ENCODE peak calls at places on chromosomes 6 and 20, in five cellular contexts. One of them, this sample, is unnamed.

GRCh38 chr20:59469266-59470252 is 134.8 kb upstream of the PHACTR3 start:
- DNase-seq in iPS DF 6.9: no peak
- DNase-seq in RWPE1: no peak
- DNase-seq in ovary: no peak
- DNase-seq in H9: peak; percentile 76
- DNase-seq in this sample: no peak

GRCh38 chr6:26307830-26308229 is 57.2 kb upstream of the BTN3A2 start:
- DNase-seq in iPS DF 6.9: no peak
- DNase-seq in RWPE1: no peak
- DNase-seq in ovary: no peak
- DNase-seq in H9: no peak
- DNase-seq in this sample: no peak

GRCh38 chr20:1286267-1287036 is 20.4 kb downstream of the SNPH start:
- DNase-seq in iPS DF 6.9: no peak
- DNase-seq in RWPE1: no peak
- DNase-seq in ovary: no peak
- DNase-seq in H9: no peak
- DNase-seq in this sample: no peak

GRCh38 chr6:109008951-109009760 is 85.5 kb downstream of the SESN1 start:
- DNase-seq in iPS DF 6.9: peak; percentile 60
- DNase-seq in RWPE1: peak; percentile 83
- DNase-seq in ovary: peak; percentile 96
- DNase-seq in H9: peak; percentile 90
- DNase-seq in this sample: peak; percentile 55

GRCh38 chr6:156557269-156557885 is 219.8 kb upstream of the ARID1B start:
- DNase-seq in iPS DF 6.9: peak; percentile 9
- DNase-seq in RWPE1: no peak
- DNase-seq in ovary: no peak
- DNase-seq in H9: peak; percentile 71
- DNase-seq in this sample: no peak

GRCh38 chr20:20465259-20465658 is 97.4 kb downstream of the INSM1 start:
- DNase-seq in iPS DF 6.9: peak; percentile 47
- DNase-seq in RWPE1: no peak
- DNase-seq in ovary: no peak
- DNase-seq in H9: peak; percentile 52
- DNase-seq in this sample: no peak

GRCh38 chr6:1619106-1619665 is 9.5 kb downstream of the FOXC1 start:
- DNase-seq in iPS DF 6.9: no peak
- DNase-seq in RWPE1: no peak
- DNase-seq in ovary: no peak
- DNase-seq in H9: no peak
- DNase-seq in this sample: no peak

GRCh38 chr6:130366011-130366963 is at the start of gene TMEM200A:
- DNase-seq in iPS DF 6.9: no peak
- DNase-seq in RWPE1: peak; percentile 15
- DNase-seq in ovary: peak; percentile 80
- DNase-seq in H9: peak; percentile 63
- DNase-seq in this sample: no peak

GRCh38 chr6:126963077-126963809 is 155.2 kb upstream of the RSPO3 start:
- DNase-seq in iPS DF 6.9: no peak
- DNase-seq in RWPE1: no peak
- DNase-seq in ovary: no peak
- DNase-seq in H9: peak; percentile 28
- DNase-seq in this sample: no peak

GRCh38 chr20:19457551-19457950 is 245.1 kb downstream of the SLC24A3 start:
- DNase-seq in iPS DF 6.9: no peak
- DNase-seq in RWPE1: no peak
- DNase-seq in ovary: no peak
- DNase-seq in H9: no peak
- DNase-seq in this sample: no peak

GRCh38 chr6:134707342-134707982 is 242.4 kb downstream of the ALDH8A1 start:
- DNase-seq in iPS DF 6.9: no peak
- DNase-seq in RWPE1: peak; percentile 7
- DNase-seq in ovary: no peak
- DNase-seq in H9: peak; percentile 35
- DNase-seq in this sample: no peak

GRCh38 chr6:113451030-113451429 is 406.1 kb upstream of the MARCKS start:
- DNase-seq in iPS DF 6.9: no peak
- DNase-seq in RWPE1: no peak
- DNase-seq in ovary: no peak
- DNase-seq in H9: no peak
- DNase-seq in this sample: no peak

GRCh38 chr6:113445201-113445600 is 411.9 kb upstream of the MARCKS start:
- DNase-seq in iPS DF 6.9: no peak
- DNase-seq in RWPE1: no peak
- DNase-seq in ovary: no peak
- DNase-seq in H9: no peak
- DNase-seq in this sample: no peak

GRCh38 chr6:113447088-113447831 is 409.9 kb upstream of the MARCKS start:
- DNase-seq in iPS DF 6.9: no peak
- DNase-seq in RWPE1: peak; percentile 64
- DNase-seq in ovary: no peak
- DNase-seq in H9: no peak
- DNase-seq in this sample: no peak

GRCh38 chr6:113450061-113450465 is 407.1 kb upstream of the MARCKS start:
- DNase-seq in iPS DF 6.9: no peak
- DNase-seq in RWPE1: peak; percentile 32
- DNase-seq in ovary: no peak
- DNase-seq in H9: no peak
- DNase-seq in this sample: no peak

GRCh38 chr6:113449051-113449450 is 408.1 kb upstream of the MARCKS start:
- DNase-seq in iPS DF 6.9: no peak
- DNase-seq in RWPE1: peak; percentile 19
- DNase-seq in ovary: no peak
- DNase-seq in H9: no peak
- DNase-seq in this sample: no peak
- H3K27ac ChIP-seq in iPS DF 6.9: no peak overlapping the region
- H3K27ac ChIP-seq in RWPE1: no peak overlapping the region
- H3K27ac ChIP-seq in ovary: no peak overlapping the region
- H3K27ac ChIP-seq in H9: no peak overlapping the region
- H3K27ac ChIP-seq in this sample: no peak overlapping the region

GRCh38 chr6:111559193-111560097 is 46.2 kb downstream of the TRAF3IP2 start:
- DNase-seq in iPS DF 6.9: no peak
- DNase-seq in RWPE1: no peak
- DNase-seq in ovary: no peak
- DNase-seq in H9: no peak
- DNase-seq in this sample: no peak
- H3K27ac ChIP-seq in iPS DF 6.9: no peak overlapping the region
- H3K27ac ChIP-seq in RWPE1: peak overlapping the region; percentile 81
- H3K27ac ChIP-seq in ovary: peak overlapping the region; percentile 1
- H3K27ac ChIP-seq in H9: no peak overlapping the region
- H3K27ac ChIP-seq in this sample: peak overlapping the region; percentile 5

GRCh38 chr6:3996349-3996748 is 82.6 kb downstream of the FAM217A start:
- DNase-seq in iPS DF 6.9: no peak
- DNase-seq in RWPE1: no peak
- DNase-seq in ovary: no peak
- DNase-seq in H9: no peak
- DNase-seq in this sample: no peak
- H3K27ac ChIP-seq in iPS DF 6.9: no peak overlapping the region
- H3K27ac ChIP-seq in RWPE1: no peak overlapping the region
- H3K27ac ChIP-seq in ovary: no peak overlapping the region
- H3K27ac ChIP-seq in H9: no peak overlapping the region
- H3K27ac ChIP-seq in this sample: no peak overlapping the region

GRCh38 chr6:133610271-133610840 is 278.6 kb upstream of the TCF21 start:
- DNase-seq in iPS DF 6.9: no peak
- DNase-seq in RWPE1: no peak
- DNase-seq in ovary: no peak
- DNase-seq in H9: no peak
- DNase-seq in this sample: no peak
- H3K27ac ChIP-seq in iPS DF 6.9: no peak overlapping the region
- H3K27ac ChIP-seq in RWPE1: no peak overlapping the region
- H3K27ac ChIP-seq in ovary: no peak overlapping the region
- H3K27ac ChIP-seq in H9: no peak overlapping the region
- H3K27ac ChIP-seq in this sample: no peak overlapping the region

GRCh38 chr6:106085687-106085983 is 501 bp upstream of the PRDM1 start:
- DNase-seq in iPS DF 6.9: no peak
- DNase-seq in RWPE1: no peak
- DNase-seq in ovary: no peak
- DNase-seq in H9: no peak
- DNase-seq in this sample: no peak

GRCh38 chr6:106084106-106084963 is 1.8 kb upstream of the PRDM1 start:
- DNase-seq in iPS DF 6.9: peak; percentile 63
- DNase-seq in RWPE1: no peak
- DNase-seq in ovary: no peak
- DNase-seq in H9: peak; percentile 75
- DNase-seq in this sample: no peak

GRCh38 chr6:106084973-106085686 is 1.0 kb upstream of the PRDM1 start:
- DNase-seq in iPS DF 6.9: no peak
- DNase-seq in RWPE1: no peak
- DNase-seq in ovary: no peak
- DNase-seq in H9: no peak
- DNase-seq in this sample: no peak

GRCh38 chr6:106087548-106088325 is 1.6 kb downstream of the PRDM1 start:
- DNase-seq in iPS DF 6.9: no peak
- DNase-seq in RWPE1: no peak
- DNase-seq in ovary: peak; percentile 32
- DNase-seq in H9: no peak
- DNase-seq in this sample: peak; percentile 26

DNA sequence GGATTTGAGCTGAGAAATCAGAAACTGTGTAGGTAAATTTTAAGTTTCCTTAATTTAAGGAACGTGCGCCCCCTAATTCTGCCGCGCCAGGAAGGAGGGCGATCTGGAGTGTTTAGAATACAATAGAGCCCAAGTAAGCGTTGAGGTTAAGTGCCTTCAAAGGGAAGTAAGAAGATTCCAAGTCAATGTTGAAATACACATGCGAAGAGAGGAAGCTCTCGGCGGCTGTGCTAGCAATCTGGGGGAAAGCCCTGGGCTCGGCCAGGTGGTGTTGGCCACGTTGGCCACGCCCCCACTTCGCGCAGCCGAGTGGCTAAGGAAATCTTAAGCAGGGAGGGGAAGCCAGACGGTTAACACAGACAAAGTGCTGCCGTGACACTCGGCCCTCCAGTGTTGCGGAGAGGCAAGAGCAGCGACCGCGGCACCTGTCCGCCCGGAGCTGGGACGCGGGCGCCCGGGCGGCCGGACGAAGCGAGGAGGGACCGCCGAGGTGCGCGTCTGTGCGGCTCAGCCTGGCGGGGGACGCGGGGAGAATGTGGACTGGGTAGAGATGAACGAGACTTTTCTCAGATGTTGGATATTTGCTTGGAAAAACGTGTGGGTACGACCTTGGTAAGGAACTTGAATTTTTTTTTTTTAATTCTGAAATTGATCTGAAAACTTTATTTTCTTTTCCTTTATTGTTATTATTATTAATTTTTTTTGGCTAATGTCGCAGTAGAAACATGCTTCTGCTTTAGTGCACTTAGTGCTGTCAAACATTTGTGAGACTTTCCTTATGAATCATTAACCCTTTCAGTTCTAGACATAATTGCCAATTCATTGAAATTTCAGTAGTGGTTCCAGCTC is at the start of gene PRDM1:
- DNase-seq in iPS DF 6.9: peak; percentile 55
- DNase-seq in RWPE1: peak; percentile 85
- DNase-seq in ovary: peak; percentile 66
- DNase-seq in H9: peak; percentile 86
- DNase-seq in this sample: peak; percentile 19
- H3K27ac ChIP-seq in iPS DF 6.9: no peak within 1 kb of the TSS
- H3K27ac ChIP-seq in RWPE1: peak within 1 kb of the TSS; percentile 51
- H3K27ac ChIP-seq in ovary: peak within 1 kb of the TSS; percentile 59
- H3K27ac ChIP-seq in H9: no peak within 1 kb of the TSS
- H3K27ac ChIP-seq in this sample: peak within 1 kb of the TSS; percentile 51

GRCh38 chr6:158825951-158826306 is 6.8 kb upstream of the EZR start:
- DNase-seq in iPS DF 6.9: no peak
- DNase-seq in RWPE1: no peak
- DNase-seq in ovary: no peak
- DNase-seq in H9: no peak
- DNase-seq in this sample: no peak

GRCh38 chr6:158819977-158820632 is 937 bp upstream of the EZR start:
- DNase-seq in iPS DF 6.9: no peak
- DNase-seq in RWPE1: no peak
- DNase-seq in ovary: no peak
- DNase-seq in H9: no peak
- DNase-seq in this sample: no peak

GRCh38 chr6:158828807-158829206 is 9.6 kb upstream of the EZR start:
- DNase-seq in iPS DF 6.9: no peak
- DNase-seq in RWPE1: no peak
- DNase-seq in ovary: no peak
- DNase-seq in H9: no peak
- DNase-seq in this sample: no peak

GRCh38 chr6:158826819-158827501 is 7.8 kb upstream of the EZR start:
- DNase-seq in iPS DF 6.9: no peak
- DNase-seq in RWPE1: no peak
- DNase-seq in ovary: no peak
- DNase-seq in H9: no peak
- DNase-seq in this sample: no peak

GRCh38 chr6:158825038-158825950 is 6.1 kb upstream of the EZR start:
- DNase-seq in iPS DF 6.9: no peak
- DNase-seq in RWPE1: no peak
- DNase-seq in ovary: no peak
- DNase-seq in H9: no peak
- DNase-seq in this sample: no peak
- H3K27ac ChIP-seq in iPS DF 6.9: no peak overlapping the region
- H3K27ac ChIP-seq in RWPE1: peak overlapping the region; percentile 5
- H3K27ac ChIP-seq in ovary: no peak overlapping the region
- H3K27ac ChIP-seq in H9: no peak overlapping the region
- H3K27ac ChIP-seq in this sample: no peak overlapping the region

GRCh38 chr6:106731144-106731842 is 101.9 kb downstream of the QRSL1 start:
- DNase-seq in iPS DF 6.9: no peak
- DNase-seq in RWPE1: no peak
- DNase-seq in ovary: no peak
- DNase-seq in H9: no peak
- DNase-seq in this sample: no peak
- H3K27ac ChIP-seq in iPS DF 6.9: no peak overlapping the region
- H3K27ac ChIP-seq in RWPE1: no peak overlapping the region
- H3K27ac ChIP-seq in ovary: no peak overlapping the region
- H3K27ac ChIP-seq in H9: no peak overlapping the region
- H3K27ac ChIP-seq in this sample: no peak overlapping the region

GRCh38 chr6:111984081-111984480 is 69.8 kb upstream of the CCN6 start:
- DNase-seq in iPS DF 6.9: no peak
- DNase-seq in RWPE1: no peak
- DNase-seq in ovary: no peak
- DNase-seq in H9: no peak
- DNase-seq in this sample: no peak

GRCh38 chr6:111982681-111983080 is 71.2 kb upstream of the CCN6 start:
- DNase-seq in iPS DF 6.9: no peak
- DNase-seq in RWPE1: peak; percentile 12
- DNase-seq in ovary: no peak
- DNase-seq in H9: no peak
- DNase-seq in this sample: no peak

GRCh38 chr6:111985202-111985731 is 68.6 kb upstream of the CCN6 start:
- DNase-seq in iPS DF 6.9: peak; percentile 78
- DNase-seq in RWPE1: peak; percentile 92
- DNase-seq in ovary: no peak
- DNase-seq in H9: peak; percentile 76
- DNase-seq in this sample: no peak

GRCh38 chr6:111983197-111983596 is 70.7 kb upstream of the CCN6 start:
- DNase-seq in iPS DF 6.9: no peak
- DNase-seq in RWPE1: no peak
- DNase-seq in ovary: no peak
- DNase-seq in H9: no peak
- DNase-seq in this sample: no peak

GRCh38 chr6:111984516-111985201 is 69.2 kb upstream of the CCN6 start:
- DNase-seq in iPS DF 6.9: no peak
- DNase-seq in RWPE1: no peak
- DNase-seq in ovary: no peak
- DNase-seq in H9: no peak
- DNase-seq in this sample: no peak
- H3K27ac ChIP-seq in iPS DF 6.9: no peak overlapping the region
- H3K27ac ChIP-seq in RWPE1: no peak overlapping the region
- H3K27ac ChIP-seq in ovary: no peak overlapping the region
- H3K27ac ChIP-seq in H9: peak overlapping the region; percentile 24
- H3K27ac ChIP-seq in this sample: no peak overlapping the region

This sample was measured in substantia nigra.